ENCODE peak calls at places on chromosomes 7 and 10, in eight cellular contexts. Y is breast epithelium, L is AG08395, R is cardiac fibroblast, J is foreskin fibroblast, G is fibroblast of lung, C is neural crest cell, U is EH. K is an unnamed sample.

GRCh38 chr7:2710901-2711551 is 23.0 kb downstream of the AMZ1 start:
- DNase-seq in J (no peak), R (no peak), G (no peak), U (peak), L (no peak), Y (no peak), C (no peak), K (no peak)

GRCh38 chr10:33421789-33422188 is 87.3 kb upstream of the NRP1 start:
- DNase-seq in C (no peak), L (peak), Y (peak), U (peak), G (peak), R (peak), J (peak), K (peak)

GRCh38 chr10:93199221-93199681 is 125.6 kb downstream of the CYP26A1 start:
- DNase-seq in U (peak), J (peak), G (peak), L (peak), Y (peak), R (peak), C (no peak), K (peak)

GRCh38 chr7:76244781-76245391 is 43.2 kb downstream of the SRRM3 start:
- DNase-seq in R (no peak), Y (no peak), L (no peak), G (no peak), U (no peak), C (no peak), J (no peak), K (no peak)

GRCh38 chr7:103718482-103719415 is 270.7 kb downstream of the RELN start:
- DNase-seq in L (no peak), U (peak), Y (no peak), J (no peak), C (no peak), R (peak), G (peak), K (no peak)

GRCh38 chr7:103921692-103922091 is 67.8 kb downstream of the RELN start:
- DNase-seq in R (no peak), G (no peak), U (no peak), C (no peak), Y (no peak), J (no peak), L (no peak), K (no peak)

GRCh38 chr10:72667207-72667864 is 24.6 kb upstream of the MCU start:
- DNase-seq in Y (no peak), G (no peak), U (no peak), C (no peak), J (no peak), L (no peak), R (no peak), K (no peak)

GRCh38 chr10:132307823-132308587 is at the start of gene STK32C:
- DNase-seq in L (peak), C (peak), R (peak), Y (peak), J (peak), U (peak), G (peak), K (peak)

GRCh38 chr7:32890553-32891045 is 961 bp downstream of the KBTBD2 start:
- DNase-seq in U (peak), G (peak), Y (peak), J (peak), R (peak), C (no peak), L (peak), K (peak)

GRCh38 chr7:155804431-155804831 is 7.8 kb downstream of the SHH start:
- DNase-seq in R (no peak), J (no peak), L (no peak), G (no peak), U (no peak), C (no peak), Y (no peak), K (no peak)

GRCh38 chr7:10913457-10913856 is 60.2 kb upstream of the PHF14 start:
- DNase-seq in C (no peak), J (no peak), U (no peak), G (no peak), L (no peak), R (no peak), Y (no peak), K (no peak)

GRCh38 chr7:119925890-119926289 is 347.1 kb upstream of the KCND2 start:
- DNase-seq in L (no peak), Y (no peak), C (no peak), J (no peak), R (no peak), U (no peak), G (no peak), K (no peak)

GRCh38 chr7:51613911-51614344 is 297.3 kb upstream of the COBL start:
- DNase-seq in R (no peak), U (no peak), L (no peak), Y (no peak), G (peak), J (no peak), C (no peak), K (no peak)

GRCh38 chr10:62534051-62534450 is 159.9 kb downstream of the ZNF365 start:
- DNase-seq in R (no peak), U (no peak), C (no peak), G (no peak), L (no peak), J (no peak), Y (no peak), K (no peak)

GRCh38 chr10:77392236-77392721 is 245.3 kb downstream of the KCNMA1 start:
- DNase-seq in L (peak), R (peak), Y (no peak), G (peak), U (peak), C (no peak), J (peak), K (peak)

GRCh38 chr10:125521721-125522680 is 161.0 kb downstream of the TEX36 start:
- DNase-seq in Y (no peak), C (peak), L (no peak), R (no peak), G (no peak), U (peak), J (no peak), K (no peak)